ENCODE peak calls at places on chromosomes 6 and 20, in ten cellular contexts. One of them, this sample, is unnamed.

GRCh38 chr20:37797669-37798175 is 103.9 kb downstream of the CTNNBL1 start:
- DNase-seq in dorsolateral prefrontal cortex: no peak
- DNase-seq in HFF-Myc: no peak
- DNase-seq in GM20000: no peak
- DNase-seq in GM23338: no peak
- DNase-seq in spleen: no peak
- DNase-seq in HFFc6: no peak
- DNase-seq in DND-41: no peak
- DNase-seq in mucosa of descending colon: no peak
- DNase-seq in RWPE1: no peak
- DNase-seq in this sample: no peak

GRCh38 chr6:15363164-15363522 is 117.3 kb downstream of the JARID2 start:
- DNase-seq in dorsolateral prefrontal cortex: no peak
- DNase-seq in HFF-Myc: no peak
- DNase-seq in GM20000: no peak
- DNase-seq in GM23338: no peak
- DNase-seq in spleen: no peak
- DNase-seq in HFFc6: no peak
- DNase-seq in DND-41: no peak
- DNase-seq in mucosa of descending colon: no peak
- DNase-seq in RWPE1: no peak
- DNase-seq in this sample: no peak

GRCh38 chr6:37651991-37652390 is 45.7 kb downstream of the MDGA1 start:
- DNase-seq in dorsolateral prefrontal cortex: no peak
- DNase-seq in HFF-Myc: no peak
- DNase-seq in GM20000: no peak
- DNase-seq in GM23338: no peak
- DNase-seq in spleen: no peak
- DNase-seq in HFFc6: no peak
- DNase-seq in DND-41: no peak
- DNase-seq in mucosa of descending colon: no peak
- DNase-seq in RWPE1: no peak
- DNase-seq in this sample: no peak

GRCh38 chr6:1285589-1286340 is 26.1 kb upstream of the FOXQ1 start:
- DNase-seq in dorsolateral prefrontal cortex: no peak
- DNase-seq in HFF-Myc: no peak
- DNase-seq in GM20000: no peak
- DNase-seq in GM23338: peak; percentile 14
- DNase-seq in spleen: no peak
- DNase-seq in HFFc6: peak; percentile 77
- DNase-seq in DND-41: no peak
- DNase-seq in mucosa of descending colon: no peak
- DNase-seq in RWPE1: no peak
- DNase-seq in this sample: no peak

GRCh38 chr20:31820228-31820627 is 1.1 kb downstream of the MYLK2 start:
- DNase-seq in dorsolateral prefrontal cortex: no peak
- DNase-seq in HFF-Myc: no peak
- DNase-seq in GM20000: no peak
- DNase-seq in GM23338: no peak
- DNase-seq in spleen: no peak
- DNase-seq in HFFc6: no peak
- DNase-seq in DND-41: no peak
- DNase-seq in mucosa of descending colon: no peak
- DNase-seq in RWPE1: no peak
- DNase-seq in this sample: no peak

GRCh38 chr6:164290101-164290500 is 875.6 kb downstream of the QKI start:
- DNase-seq in dorsolateral prefrontal cortex: no peak
- DNase-seq in HFF-Myc: no peak
- DNase-seq in GM20000: no peak
- DNase-seq in GM23338: no peak
- DNase-seq in spleen: no peak
- DNase-seq in HFFc6: no peak
- DNase-seq in DND-41: no peak
- DNase-seq in mucosa of descending colon: no peak
- DNase-seq in RWPE1: no peak
- DNase-seq in this sample: no peak

GRCh38 chr6:97129111-97129510 is 153.9 kb downstream of the MMS22L start:
- DNase-seq in dorsolateral prefrontal cortex: no peak
- DNase-seq in HFF-Myc: no peak
- DNase-seq in GM20000: no peak
- DNase-seq in GM23338: no peak
- DNase-seq in spleen: no peak
- DNase-seq in HFFc6: no peak
- DNase-seq in DND-41: no peak
- DNase-seq in mucosa of descending colon: no peak
- DNase-seq in RWPE1: no peak
- DNase-seq in this sample: no peak

GRCh38 chr6:149228276-149228962 is 89.1 kb upstream of the TAB2 start:
- DNase-seq in dorsolateral prefrontal cortex: no peak
- DNase-seq in HFF-Myc: no peak
- DNase-seq in GM20000: no peak
- DNase-seq in GM23338: no peak
- DNase-seq in spleen: no peak
- DNase-seq in HFFc6: no peak
- DNase-seq in DND-41: no peak
- DNase-seq in mucosa of descending colon: no peak
- DNase-seq in RWPE1: no peak
- DNase-seq in this sample: no peak

GRCh38 chr6:33313709-33314514 is at the start of gene TAPBP:
- DNase-seq in dorsolateral prefrontal cortex: peak; percentile 41
- DNase-seq in HFF-Myc: no peak
- DNase-seq in GM20000: peak; percentile 90
- DNase-seq in GM23338: peak; percentile 63
- DNase-seq in spleen: peak; percentile 92
- DNase-seq in HFFc6: peak; percentile 57
- DNase-seq in DND-41: peak; percentile 82
- DNase-seq in mucosa of descending colon: peak; percentile 79
- DNase-seq in RWPE1: peak; percentile 61
- DNase-seq in this sample: peak; percentile 94

GRCh38 chr6:116266803-116267202 is 12.9 kb downstream of the TSPYL1 start:
- DNase-seq in dorsolateral prefrontal cortex: no peak
- DNase-seq in HFF-Myc: no peak
- DNase-seq in GM20000: no peak
- DNase-seq in GM23338: no peak
- DNase-seq in spleen: no peak
- DNase-seq in HFFc6: peak; percentile 65
- DNase-seq in DND-41: no peak
- DNase-seq in mucosa of descending colon: no peak
- DNase-seq in RWPE1: no peak
- DNase-seq in this sample: no peak

GRCh38 chr20:62691485-62691884 is 17.2 kb upstream of the NTSR1 start:
- DNase-seq in dorsolateral prefrontal cortex: no peak
- DNase-seq in HFF-Myc: no peak
- DNase-seq in GM20000: no peak
- DNase-seq in GM23338: no peak
- DNase-seq in spleen: no peak
- DNase-seq in HFFc6: no peak
- DNase-seq in DND-41: no peak
- DNase-seq in mucosa of descending colon: no peak
- DNase-seq in RWPE1: no peak
- DNase-seq in this sample: no peak

GRCh38 chr6:16257999-16258708 is 19.8 kb downstream of the GMPR start:
- DNase-seq in dorsolateral prefrontal cortex: no peak
- DNase-seq in HFF-Myc: no peak
- DNase-seq in GM20000: no peak
- DNase-seq in GM23338: peak; percentile 51
- DNase-seq in spleen: no peak
- DNase-seq in HFFc6: peak; percentile 8
- DNase-seq in DND-41: no peak
- DNase-seq in mucosa of descending colon: no peak
- DNase-seq in RWPE1: no peak
- DNase-seq in this sample: peak; percentile 7

GRCh38 chr20:53001502-53002301 is 29.5 kb downstream of the TSHZ2 start:
- DNase-seq in dorsolateral prefrontal cortex: no peak
- DNase-seq in HFF-Myc: no peak
- DNase-seq in GM20000: peak; percentile 25
- DNase-seq in GM23338: no peak
- DNase-seq in spleen: no peak
- DNase-seq in HFFc6: no peak
- DNase-seq in DND-41: no peak
- DNase-seq in mucosa of descending colon: no peak
- DNase-seq in RWPE1: no peak
- DNase-seq in this sample: peak; percentile 6

GRCh38 chr6:101079696-101080270 is 198.7 kb upstream of the ASCC3 start:
- DNase-seq in dorsolateral prefrontal cortex: no peak
- DNase-seq in HFF-Myc: no peak
- DNase-seq in GM20000: no peak
- DNase-seq in GM23338: no peak
- DNase-seq in spleen: no peak
- DNase-seq in HFFc6: no peak
- DNase-seq in DND-41: no peak
- DNase-seq in mucosa of descending colon: no peak
- DNase-seq in RWPE1: no peak
- DNase-seq in this sample: no peak

GRCh38 chr6:76697585-76697984 is 625.1 kb upstream of the IMPG1 start:
- DNase-seq in dorsolateral prefrontal cortex: no peak
- DNase-seq in HFF-Myc: no peak
- DNase-seq in GM20000: no peak
- DNase-seq in GM23338: peak; percentile 67
- DNase-seq in spleen: no peak
- DNase-seq in HFFc6: no peak
- DNase-seq in DND-41: no peak
- DNase-seq in mucosa of descending colon: no peak
- DNase-seq in RWPE1: peak; percentile 14
- DNase-seq in this sample: no peak
- TF ChIP-seq CTCF in dorsolateral prefrontal cortex: no peak
- TF ChIP-seq CTCF in HFF-Myc: no peak
- TF ChIP-seq CTCF in GM20000: no peak
- TF ChIP-seq CTCF in GM23338: peak; percentile 44
- TF ChIP-seq CTCF in spleen: no peak
- TF ChIP-seq CTCF in HFFc6: peak; percentile 49
- TF ChIP-seq CTCF in DND-41: no peak
- TF ChIP-seq CTCF in mucosa of descending colon: no peak
- TF ChIP-seq CTCF in RWPE1: no peak
- TF ChIP-seq CTCF in this sample: no peak

DNA sequence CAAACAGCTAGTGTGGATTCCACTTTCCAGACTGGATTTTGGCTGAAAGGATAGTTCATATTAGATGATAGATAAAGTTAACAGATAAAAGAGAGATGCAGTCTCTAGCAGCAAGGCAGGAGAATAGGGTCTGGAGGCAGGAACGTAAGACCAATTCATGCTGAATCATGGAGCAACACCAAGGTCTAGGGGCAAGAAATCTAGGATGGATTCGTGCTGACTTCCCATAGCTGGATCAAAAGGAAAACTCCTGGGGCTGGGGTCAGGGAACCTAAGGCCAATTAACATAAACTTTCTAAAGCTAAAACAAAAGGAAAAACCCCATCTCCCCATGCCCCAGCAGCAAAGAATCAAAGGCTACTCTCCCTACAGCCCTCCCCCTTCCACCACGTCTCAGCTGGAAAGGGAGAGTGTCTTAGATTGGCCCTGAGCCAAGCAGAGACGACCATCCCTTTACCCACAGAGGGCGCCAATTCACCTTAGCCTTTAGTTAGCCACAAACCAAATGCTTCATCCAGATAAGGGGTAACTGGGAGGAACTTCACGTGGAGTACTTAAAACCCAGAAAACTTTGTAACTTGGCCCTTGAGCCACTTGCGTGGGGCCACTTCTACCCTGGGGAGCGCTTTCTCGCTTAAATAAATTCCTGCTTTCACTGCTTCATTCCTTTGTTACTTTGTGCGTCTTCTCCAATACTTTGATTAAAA is 7.6 kb downstream of the TREM1 start:
- DNase-seq in dorsolateral prefrontal cortex: peak; percentile 8
- DNase-seq in HFF-Myc: peak; percentile 35
- DNase-seq in GM20000: peak; percentile 68
- DNase-seq in GM23338: peak; percentile 93
- DNase-seq in spleen: peak; percentile 80
- DNase-seq in HFFc6: peak; percentile 22
- DNase-seq in DND-41: peak; percentile 86
- DNase-seq in mucosa of descending colon: peak; percentile 46
- DNase-seq in RWPE1: peak; percentile 55
- DNase-seq in this sample: peak; percentile 85
- TF ChIP-seq CTCF in dorsolateral prefrontal cortex: no peak
- TF ChIP-seq CTCF in HFF-Myc: peak; percentile 57
- TF ChIP-seq CTCF in GM20000: peak; percentile 40
- TF ChIP-seq CTCF in GM23338: peak; percentile 64
- TF ChIP-seq CTCF in spleen: peak; percentile 65
- TF ChIP-seq CTCF in HFFc6: peak; percentile 64
- TF ChIP-seq CTCF in DND-41: peak; percentile 82
- TF ChIP-seq CTCF in mucosa of descending colon: peak; percentile 29
- TF ChIP-seq CTCF in RWPE1: no peak
- TF ChIP-seq CTCF in this sample: peak; percentile 72

GRCh38 chr20:61630240-61630650 is 378.2 kb downstream of the CDH4 start:
- DNase-seq in dorsolateral prefrontal cortex: no peak
- DNase-seq in HFF-Myc: no peak
- DNase-seq in GM20000: no peak
- DNase-seq in GM23338: no peak
- DNase-seq in spleen: no peak
- DNase-seq in HFFc6: no peak
- DNase-seq in DND-41: no peak
- DNase-seq in mucosa of descending colon: no peak
- DNase-seq in RWPE1: no peak
- DNase-seq in this sample: no peak
- TF ChIP-seq CTCF in dorsolateral prefrontal cortex: no peak
- TF ChIP-seq CTCF in HFF-Myc: no peak
- TF ChIP-seq CTCF in GM20000: no peak
- TF ChIP-seq CTCF in GM23338: no peak
- TF ChIP-seq CTCF in spleen: no peak
- TF ChIP-seq CTCF in HFFc6: no peak
- TF ChIP-seq CTCF in DND-41: no peak
- TF ChIP-seq CTCF in mucosa of descending colon: no peak
- TF ChIP-seq CTCF in RWPE1: no peak
- TF ChIP-seq CTCF in this sample: no peak

GRCh38 chr6:78864957-78865356 is 2.4 kb upstream of the IRAK1BP1 start:
- DNase-seq in dorsolateral prefrontal cortex: no peak
- DNase-seq in HFF-Myc: no peak
- DNase-seq in GM20000: no peak
- DNase-seq in GM23338: no peak
- DNase-seq in spleen: no peak
- DNase-seq in HFFc6: no peak
- DNase-seq in DND-41: no peak
- DNase-seq in mucosa of descending colon: no peak
- DNase-seq in RWPE1: no peak
- DNase-seq in this sample: no peak

GRCh38 chr6:78868124-78868523 is 773 bp downstream of the IRAK1BP1 start:
- DNase-seq in dorsolateral prefrontal cortex: no peak
- DNase-seq in HFF-Myc: no peak
- DNase-seq in GM20000: no peak
- DNase-seq in GM23338: no peak
- DNase-seq in spleen: no peak
- DNase-seq in HFFc6: no peak
- DNase-seq in DND-41: no peak
- DNase-seq in mucosa of descending colon: no peak
- DNase-seq in RWPE1: no peak
- DNase-seq in this sample: no peak

GRCh38 chr6:78867020-78867369 is 356 bp upstream of the IRAK1BP1 start:
- DNase-seq in dorsolateral prefrontal cortex: no peak
- DNase-seq in HFF-Myc: no peak
- DNase-seq in GM20000: no peak
- DNase-seq in GM23338: no peak
- DNase-seq in spleen: no peak
- DNase-seq in HFFc6: no peak
- DNase-seq in DND-41: no peak
- DNase-seq in mucosa of descending colon: no peak
- DNase-seq in RWPE1: no peak
- DNase-seq in this sample: no peak

GRCh38 chr6:78863576-78863975 is 3.8 kb upstream of the IRAK1BP1 start:
- DNase-seq in dorsolateral prefrontal cortex: no peak
- DNase-seq in HFF-Myc: no peak
- DNase-seq in GM20000: no peak
- DNase-seq in GM23338: no peak
- DNase-seq in spleen: no peak
- DNase-seq in HFFc6: no peak
- DNase-seq in DND-41: no peak
- DNase-seq in mucosa of descending colon: no peak
- DNase-seq in RWPE1: no peak
- DNase-seq in this sample: no peak

GRCh38 chr6:78867370-78868040 is at the start of gene IRAK1BP1:
- DNase-seq in dorsolateral prefrontal cortex: peak; percentile 87
- DNase-seq in HFF-Myc: peak; percentile 45
- DNase-seq in GM20000: peak; percentile 86
- DNase-seq in GM23338: peak; percentile 94
- DNase-seq in spleen: peak; percentile 95
- DNase-seq in HFFc6: peak; percentile 75
- DNase-seq in DND-41: peak; percentile 88
- DNase-seq in mucosa of descending colon: peak; percentile 88
- DNase-seq in RWPE1: peak; percentile 71
- DNase-seq in this sample: peak; percentile 93
- TF ChIP-seq CTCF in dorsolateral prefrontal cortex: no peak
- TF ChIP-seq CTCF in HFF-Myc: peak; percentile 21
- TF ChIP-seq CTCF in GM20000: no peak
- TF ChIP-seq CTCF in GM23338: no peak
- TF ChIP-seq CTCF in spleen: peak; percentile 14
- TF ChIP-seq CTCF in HFFc6: peak; percentile 38
- TF ChIP-seq CTCF in DND-41: peak; percentile 40
- TF ChIP-seq CTCF in mucosa of descending colon: no peak
- TF ChIP-seq CTCF in RWPE1: peak; percentile 38
- TF ChIP-seq CTCF in this sample: peak; percentile 26

This sample was measured in activated CD8-positive, alpha-beta T cell treated with anti-CD3 and anti-CD28 coated beads for 36 hours.